ENCODE peak calls at places on chromosomes 16 and 17, in four cellular contexts. M is NB4, B is neural progenitor cell, P is progenitor cell of endocrine pancreas. H is an unnamed sample.

GRCh38 chr17:63075969-63076368 is 109.9 kb downstream of the TANC2 start:
- DNase-seq in M (peak; percentile 9), B (no peak), P (no peak), H (no peak)

GRCh38 chr17:28950017-28950751 is 1.1 kb downstream of the PHF12 start:
- DNase-seq in M (peak; percentile 88), B (peak; percentile 76), P (no peak), H (peak; percentile 64)

GRCh38 chr17:40579471-40579870 is 14.2 kb upstream of the CCR7 start:
- DNase-seq in M (no peak), B (no peak), P (no peak), H (no peak)

GRCh38 chr17:49434821-49435581 is 20.3 kb upstream of the PHB1 start:
- DNase-seq in M (peak; percentile 63), B (peak; percentile 62), P (peak; percentile 49), H (no peak)

GRCh38 chr17:41801374-41802062 is 10.2 kb downstream of the P3H4 start:
- DNase-seq in M (peak; percentile 67), B (peak; percentile 87), P (peak; percentile 78), H (peak; percentile 90)

GRCh38 chr17:2955931-2956582 is 107.3 kb downstream of the OR1D5 start:
- DNase-seq in M (no peak), B (no peak), P (no peak), H (no peak)

GRCh38 chr16:5108505-5109158 is 11.0 kb upstream of the EEF2KMT start:
- DNase-seq in M (no peak), B (no peak), P (no peak), H (peak; percentile 69)

GRCh38 chr17:9768381-9768934 is 22.9 kb downstream of the DHRS7C start:
- DNase-seq in M (peak; percentile 53), B (peak; percentile 56), P (no peak), H (no peak)

GRCh38 chr17:79933863-79934652 is 94.8 kb upstream of the CBX4 start:
- DNase-seq in M (peak; percentile 88), B (no peak), P (no peak), H (peak; percentile 48)

GRCh38 chr17:38404174-38404943 is 23.9 kb upstream of the ARHGAP23 start:
- DNase-seq in M (no peak), B (no peak), P (no peak), H (no peak)

GRCh38 chr17:29686998-29687397 is 64.3 kb upstream of the CORO6 start:
- DNase-seq in M (no peak), B (no peak), P (no peak), H (no peak)

GRCh38 chr17:44502598-44503079 is 567 bp downstream of the GPATCH8 start:
- DNase-seq in M (peak; percentile 18), B (peak; percentile 16), P (peak; percentile 23), H (no peak)

GRCh38 chr17:65531508-65532431 is 29.7 kb downstream of the AXIN2 start:
- DNase-seq in M (no peak), B (peak; percentile 60), P (no peak), H (peak; percentile 68)

GRCh38 chr17:52710363-52710901 is 551.9 kb upstream of the CA10 start:
- DNase-seq in M (no peak), B (no peak), P (no peak), H (no peak)

GRCh38 chr17:39695089-39695474 is 4.8 kb upstream of the ERBB2 start:
- DNase-seq in M (no peak), B (peak; percentile 47), P (no peak), H (no peak)

GRCh38 chr17:66348605-66349165 is 46.3 kb downstream of the PRKCA start:
- DNase-seq in M (peak; percentile 66), B (no peak), P (no peak), H (no peak)

GRCh38 chr16:75821117-75821516 is 94.8 kb upstream of the CPHXL start:
- DNase-seq in M (peak; percentile 9), B (no peak), P (no peak), H (no peak)

GRCh38 chr16:19393226-19394074 is 24.2 kb upstream of the TMC5 start:
- DNase-seq in M (no peak), B (peak; percentile 55), P (no peak), H (no peak)

GRCh38 chr17:4214142-4214541 is 49.6 kb downstream of the ANKFY1 start:
- DNase-seq in M (no peak), B (no peak), P (no peak), H (no peak)

GRCh38 chr17:48307814-48308411 is 122.1 kb downstream of the SKAP1 start:
- DNase-seq in M (peak; percentile 60), B (peak; percentile 74), P (peak; percentile 11), H (peak; percentile 28)

GRCh38 chr17:46968896-46969295 is 10.2 kb downstream of the RPRML start:
- DNase-seq in M (no peak), B (no peak), P (no peak), H (no peak)

GRCh38 chr17:59796785-59797205 is 89.3 kb downstream of the VMP1 start:
- DNase-seq in M (no peak), B (no peak), P (no peak), H (no peak)

GRCh38 chr17:51597340-51597739 is 337.0 kb downstream of the UTP18 start:
- DNase-seq in M (no peak), B (no peak), P (no peak), H (no peak)

GRCh38 chr16:81650982-81651562 is 128.0 kb upstream of the PLCG2 start:
- DNase-seq in M (no peak), B (peak; percentile 81), P (no peak), H (peak; percentile 81)

GRCh38 chr16:56382901-56383355 is 42.4 kb downstream of the AMFR start:
- DNase-seq in M (no peak), B (no peak), P (no peak), H (no peak)

GRCh38 chr17:49439673-49440571 is 25.2 kb upstream of the PHB1 start:
- DNase-seq in M (no peak), B (peak; percentile 22), P (no peak), H (no peak)